ENCODE peak calls at places on chromosomes 1 and 21, in four cellular contexts. S is fibroblast of pulmonary artery, Z is NCI-H146, J is midbrain. K is an unnamed sample.

GRCh38 chr1:231162970-231163830 is 1.3 kb downstream of the TRIM67 start:
- DNase-seq in S (no peak), J (no peak), Z (peak), K (no peak)

GRCh38 chr1:44212355-44213221 is 683 bp upstream of the DMAP1 start:
- DNase-seq in S (no peak), Z (no peak), J (no peak), K (no peak)

GRCh38 chr1:24825174-24825573 is 79.9 kb downstream of the CLIC4 start:
- DNase-seq in J (no peak), Z (no peak), S (no peak), K (no peak)

GRCh38 chr1:222852326-222852725 is 37.5 kb downstream of the DISP1 start:
- DNase-seq in Z (no peak), J (no peak), S (peak), K (no peak)

GRCh38 chr1:62285984-62286481 is 33.2 kb downstream of the KANK4 start:
- DNase-seq in J (no peak), S (no peak), Z (peak), K (peak)

GRCh38 chr1:33966346-33967141 is 102.7 kb downstream of the HMGB4 start:
- DNase-seq in J (no peak), S (no peak), Z (no peak), K (peak)

GRCh38 chr1:61081637-61082335 is 575 bp upstream of the NFIA start:
- DNase-seq in Z (no peak), J (no peak), S (peak), K (peak)

GRCh38 chr1:181784039-181784683 is 277.4 kb downstream of the ZNF648 start:
- DNase-seq in Z (no peak), J (peak), S (no peak), K (no peak)

GRCh38 chr1:51636765-51637522 is 20.1 kb downstream of the OSBPL9 start:
- DNase-seq in Z (no peak), S (peak), J (no peak), K (no peak)

GRCh38 chr1:224223819-224224714 is 41.0 kb downstream of the DEGS1 start:
- DNase-seq in Z (no peak), J (no peak), S (peak), K (no peak)

GRCh38 chr1:76759950-76760349 is 107.3 kb upstream of the ST6GALNAC5 start:
- DNase-seq in Z (peak), J (no peak), S (peak), K (peak)

GRCh38 chr1:85146972-85147359 is 53.9 kb downstream of the SYDE2 start:
- DNase-seq in Z (no peak), J (no peak), S (peak), K (no peak)

GRCh38 chr1:247180581-247180980 is 8.8 kb upstream of the ZNF124 start:
- DNase-seq in S (no peak), J (no peak), Z (no peak), K (no peak)

GRCh38 chr1:79353224-79353623 is 346.7 kb upstream of the ADGRL4 start:
- DNase-seq in J (no peak), Z (no peak), S (peak), K (no peak)

GRCh38 chr1:229302740-229303139 is 31.8 kb downstream of the RAB4A start:
- DNase-seq in J (no peak), Z (no peak), S (no peak), K (no peak)

GRCh38 chr1:196317535-196318522 is 290.4 kb downstream of the KCNT2 start:
- DNase-seq in S (peak), J (peak), Z (peak), K (peak)

GRCh38 chr1:205827623-205828022 is 14.6 kb upstream of the SLC41A1 start:
- DNase-seq in Z (peak), J (no peak), S (no peak), K (no peak)

GRCh38 chr1:103561612-103562395 is 9.6 kb upstream of the AMY2B start:
- DNase-seq in Z (no peak), J (no peak), S (peak), K (no peak)

GRCh38 chr1:161074676-161075368 is 5.1 kb upstream of the ARHGAP30 start:
- DNase-seq in Z (peak), J (no peak), S (no peak), K (peak)

GRCh38 chr21:33976082-33976979 is 60.7 kb upstream of the ATP5PO start:
- DNase-seq in J (no peak), S (peak), Z (no peak), K (no peak)

GRCh38 chr1:235450886-235451457 is 53.3 kb downstream of the B3GALNT2 start:
- DNase-seq in Z (no peak), S (no peak), J (no peak), K (no peak)

GRCh38 chr1:160837558-160838205 is 25.0 kb downstream of the CD244 start:
- DNase-seq in S (peak), Z (no peak), J (no peak), K (peak)

GRCh38 chr21:20013851-20014250 is 984.4 kb upstream of the NCAM2 start:
- DNase-seq in S (no peak), Z (no peak), J (no peak), K (no peak)

GRCh38 chr1:201614262-201615015 is 75.5 kb downstream of the NAV1 start:
- DNase-seq in J (no peak), S (peak), Z (no peak), K (no peak)

GRCh38 chr1:4411862-4412261 is 242.5 kb upstream of the AJAP1 start:
- DNase-seq in S (no peak), Z (no peak), J (no peak), K (no peak)

GRCh38 chr1:202165267-202165941 is 5.0 kb upstream of the PTPN7 start:
- DNase-seq in J (no peak), Z (no peak), S (no peak), K (no peak)

GRCh38 chr1:25519624-25520023 is 23.8 kb upstream of the LDLRAP1 start:
- DNase-seq in Z (no peak), S (peak), J (no peak), K (no peak)

GRCh38 chr1:53658489-53659230 is 80.3 kb downstream of the GLIS1 start:
- DNase-seq in Z (no peak), S (no peak), J (no peak), K (no peak)

GRCh38 chr1:21655748-21656147 is 13.4 kb downstream of the RAP1GAP start:
- DNase-seq in Z (peak), J (no peak), S (no peak), K (no peak)

GRCh38 chr21:25428537-25428936 is 178.7 kb downstream of the MRPL39 start:
- DNase-seq in J (no peak), Z (no peak), S (no peak), K (no peak)

GRCh38 chr1:75615664-75616435 is 4.9 kb upstream of the SLC44A5 start:
- DNase-seq in Z (peak), S (peak), J (no peak), K (peak)

GRCh38 chr1:109802136-109802900 is 38.6 kb upstream of the EPS8L3 start:
- DNase-seq in S (no peak), J (no peak), Z (no peak), K (no peak)

GRCh38 chr1:108000620-108001105 is 35.7 kb upstream of the VAV3 start:
- DNase-seq in S (peak), Z (no peak), J (no peak), K (no peak)